ENCODE peak calls at places on chromosome 18, in seven cellular contexts. Z is GM12891, O is anterior cingulate cortex, Q is mesothelial cell of epicardium, M is dermis microvascular lymphatic vessel endothelial cell, I is GM03348, E is NCI-H1417 treated with DMSO at 0.1 percent for 48 hours. V is an unnamed sample.

GRCh38 chr18:56076735-56077134 is 488.7 kb upstream of the TCF4 start:
- DNase-seq in Z (no peak), O (no peak), Q (no peak), M (no peak), I (no peak), E (no peak), V (no peak)

GRCh38 chr18:73316513-73316912 is 448.7 kb upstream of the NETO1 start:
- DNase-seq in Z (no peak), O (no peak), Q (no peak), M (no peak), I (peak), E (no peak), V (no peak)

GRCh38 chr18:2887470-2887869 is 40.7 kb downstream of the EMILIN2 start:
- DNase-seq in Z (no peak), O (no peak), Q (no peak), M (no peak), I (no peak), E (no peak), V (no peak)

GRCh38 chr18:75133721-75134645 is 75.0 kb downstream of the PTGR3 start:
- DNase-seq in Z (no peak), O (no peak), Q (no peak), M (no peak), I (no peak), E (no peak), V (no peak)

GRCh38 chr18:36655894-36656293 is 172.9 kb downstream of the TPGS2 start:
- DNase-seq in Z (no peak), O (no peak), Q (no peak), M (no peak), I (no peak), E (no peak), V (no peak)

GRCh38 chr18:72543362-72544055 is 633 bp downstream of the CBLN2 start:
- DNase-seq in Z (peak), O (no peak), Q (no peak), M (no peak), I (no peak), E (no peak), V (no peak)

GRCh38 chr18:76979906-76980305 is 152.7 kb downstream of the MBP start:
- DNase-seq in Z (no peak), O (no peak), Q (no peak), M (no peak), I (no peak), E (no peak), V (no peak)

GRCh38 chr18:45006934-45007333 is 326.2 kb downstream of the SETBP1 start:
- DNase-seq in Z (no peak), O (no peak), Q (no peak), M (no peak), I (peak), E (no peak), V (no peak)

GRCh38 chr18:24262097-24262496 is 123.2 kb downstream of the CABYR start:
- DNase-seq in Z (no peak), O (no peak), Q (no peak), M (no peak), I (no peak), E (no peak), V (no peak)

GRCh38 chr18:8948471-8949149 is 153.9 kb upstream of the NDUFV2 start:
- DNase-seq in Z (no peak), O (no peak), Q (no peak), M (peak), I (peak), E (no peak), V (no peak)

GRCh38 chr18:48023334-48024008 is 93.0 kb upstream of the SMAD2 start:
- DNase-seq in Z (no peak), O (no peak), Q (peak), M (peak), I (peak), E (peak), V (no peak)

GRCh38 chr18:48186084-48186798 is 222.9 kb downstream of the ZBTB7C start:
- DNase-seq in Z (no peak), O (peak), Q (no peak), M (no peak), I (no peak), E (peak), V (no peak)

GRCh38 chr18:43661570-43661969 is 384.3 kb upstream of the SYT4 start:
- DNase-seq in Z (no peak), O (no peak), Q (no peak), M (peak), I (peak), E (no peak), V (no peak)

GRCh38 chr18:2002178-2002577 is 569.1 kb downstream of the METTL4 start:
- DNase-seq in Z (no peak), O (no peak), Q (no peak), M (no peak), I (no peak), E (no peak), V (no peak)

GRCh38 chr18:77263471-77263774 is 13.8 kb downstream of the GALR1 start:
- DNase-seq in Z (no peak), O (no peak), Q (no peak), M (no peak), I (no peak), E (no peak), V (no peak)

GRCh38 chr18:9594782-9595181 is 19.6 kb downstream of the PPP4R1 start:
- DNase-seq in Z (no peak), O (no peak), Q (no peak), M (no peak), I (no peak), E (no peak), V (no peak)

GRCh38 chr18:24846133-24846532 is 385.7 kb downstream of the HRH4 start:
- DNase-seq in Z (no peak), O (no peak), Q (no peak), M (no peak), I (no peak), E (no peak), V (no peak)

GRCh38 chr18:961644-962355 is 57.1 kb downstream of the ADCYAP1 start:
- DNase-seq in Z (peak), O (no peak), Q (no peak), M (peak), I (peak), E (no peak), V (no peak)

GRCh38 chr18:42038936-42039335 is 83.9 kb downstream of the PIK3C3 start:
- DNase-seq in Z (no peak), O (no peak), Q (no peak), M (peak), I (peak), E (no peak), V (no peak)

GRCh38 chr18:12257996-12258718 is 4.0 kb downstream of the CIDEA start:
- DNase-seq in Z (no peak), O (no peak), Q (no peak), M (no peak), I (no peak), E (no peak), V (no peak)

GRCh38 chr18:30381826-30382225 is 660.7 kb downstream of the DSC3 start:
- DNase-seq in Z (no peak), O (no peak), Q (no peak), M (no peak), I (no peak), E (no peak), V (no peak)

GRCh38 chr18:56307771-56308170 is 330.6 kb downstream of the TXNL1 start:
- DNase-seq in Z (no peak), O (no peak), Q (no peak), M (no peak), I (no peak), E (no peak), V (no peak)

GRCh38 chr18:2304378-2305175 is 266.7 kb downstream of the METTL4 start:
- DNase-seq in Z (no peak), O (no peak), Q (no peak), M (peak), I (no peak), E (no peak), V (no peak)

V was measured in activated CD4-positive, CD25-positive, alpha-beta regulatory T cell treated with anti-CD3 and anti-CD28 coated beads, Interleukin-2, amount 50 U/mL, for 16 hours.